ENCODE peak calls at places on chromosome 10, in seven cellular contexts. V is GM12865; O is stomach; E is DMS153; G is SW480; A is stimulated activated CD8-positive, alpha-beta memory T cell treated with anti-CD3 and anti-CD28 coated beads, Interleukin-15, amount 100 ng/mL, for 24 hours; U is gastrocnemius medialis. S is an unnamed sample.

GRCh38 chr10:12045610-12046009 is 3.0 kb upstream of the UPF2 start:
- DNase-seq in V (no peak), A (no peak), G (no peak), O (no peak), U (no peak), E (no peak), S (no peak)

GRCh38 chr10:78523453-78523852 is 489.8 kb downstream of the RPS24 start:
- DNase-seq in V (no peak), U (no peak), O (no peak), E (no peak), A (no peak), G (no peak), S (no peak)

GRCh38 chr10:88178758-88179157 is 315.3 kb downstream of the PTEN start:
- DNase-seq in E (peak), G (no peak), V (no peak), A (no peak), U (no peak), O (no peak), S (no peak)

GRCh38 chr10:3784510-3785250 is at the start of gene KLF6:
- DNase-seq in A (no peak), V (peak), O (peak), U (peak), G (no peak), E (no peak), S (peak)

GRCh38 chr10:45547207-45547606 is 125.4 kb downstream of the ZFAND4 start:
- DNase-seq in U (no peak), A (no peak), G (no peak), E (no peak), O (no peak), V (no peak), S (no peak)

GRCh38 chr10:62817763-62818425 is 1.7 kb upstream of the EGR2 start:
- DNase-seq in G (peak), U (peak), O (peak), A (no peak), E (peak), V (peak), S (peak)

GRCh38 chr10:131978366-131978765 is 3.4 kb downstream of the BNIP3 start:
- DNase-seq in O (no peak), U (no peak), G (no peak), E (no peak), A (no peak), V (no peak), S (no peak)

GRCh38 chr10:116836087-116836486 is 13.2 kb upstream of the ENO4 start:
- DNase-seq in U (no peak), V (no peak), E (no peak), A (no peak), G (no peak), O (no peak), S (no peak)

GRCh38 chr10:108836362-108836761 is 1086.9 kb downstream of the XPNPEP1 start:
- DNase-seq in A (no peak), V (no peak), O (no peak), U (no peak), E (no peak), G (no peak), S (no peak)

GRCh38 chr10:484441-484924 is 205.0 kb downstream of the DIP2C start:
- DNase-seq in O (peak), V (peak), U (no peak), A (no peak), E (no peak), G (no peak), S (peak)

GRCh38 chr10:68697106-68697505 is 23.9 kb upstream of the CCAR1 start:
- DNase-seq in O (no peak), G (no peak), U (no peak), A (no peak), E (no peak), V (no peak), S (no peak)

GRCh38 chr10:132374612-132375011 is 22.4 kb upstream of the PWWP2B start:
- DNase-seq in U (no peak), G (no peak), A (no peak), V (no peak), O (no peak), E (no peak), S (no peak)

GRCh38 chr10:103851261-103851660 is 4.1 kb downstream of the SH3PXD2A start:
- DNase-seq in E (no peak), G (no peak), V (no peak), U (no peak), O (no peak), A (no peak), S (no peak)

GRCh38 chr10:31322647-31323046 is 3.6 kb downstream of the ZEB1 start:
- DNase-seq in O (no peak), G (peak), E (peak), U (no peak), A (no peak), V (peak), S (peak)

GRCh38 chr10:121036431-121036830 is 185.3 kb downstream of the WDR11 start:
- DNase-seq in G (no peak), U (no peak), A (no peak), V (no peak), E (no peak), O (no peak), S (no peak)

GRCh38 chr10:42932735-42933453 is 144.0 kb upstream of the RET start:
- DNase-seq in G (no peak), E (peak), V (no peak), A (no peak), U (no peak), O (no peak), S (no peak)

GRCh38 chr10:5528989-5529701 is 4.4 kb downstream of the CALML3 start:
- DNase-seq in O (peak), E (no peak), G (no peak), V (no peak), A (no peak), U (no peak), S (no peak)

GRCh38 chr10:10865303-10865702 is 152.4 kb upstream of the CELF2 start:
- DNase-seq in A (no peak), U (no peak), O (no peak), E (no peak), V (no peak), G (no peak), S (no peak)

GRCh38 chr10:126123466-126123865 is 227.1 kb downstream of the FANK1 start:
- DNase-seq in A (no peak), G (no peak), O (no peak), U (no peak), E (no peak), V (no peak), S (no peak)

GRCh38 chr10:96709525-96709924 is 10.8 kb downstream of the PIK3AP1 start:
- DNase-seq in A (no peak), V (no peak), E (no peak), O (no peak), U (no peak), G (no peak), S (no peak)

GRCh38 chr10:81876253-81876731 is 1.3 kb downstream of the NRG3 start:
- DNase-seq in V (no peak), E (no peak), O (no peak), G (no peak), A (no peak), U (no peak), S (no peak)

GRCh38 chr10:71756441-71757191 is 16.7 kb downstream of the VSIR start:
- DNase-seq in U (no peak), G (no peak), E (no peak), V (no peak), O (no peak), A (no peak), S (no peak)

GRCh38 chr10:121947931-121948330 is 20.1 kb upstream of the ATE1 start:
- DNase-seq in V (no peak), E (no peak), G (no peak), A (no peak), U (no peak), O (no peak), S (no peak)

GRCh38 chr10:64080071-64080470 is 558.9 kb downstream of the REEP3 start:
- DNase-seq in O (no peak), G (no peak), V (no peak), U (no peak), E (no peak), A (no peak), S (no peak)

GRCh38 chr10:86511027-86511865 is 10.3 kb downstream of the WAPL start:
- DNase-seq in U (no peak), G (no peak), E (no peak), A (no peak), O (no peak), V (no peak), S (no peak)

GRCh38 chr10:103636492-103636891 is 143.0 kb downstream of the NEURL1 start:
- DNase-seq in V (no peak), G (no peak), A (no peak), O (no peak), U (no peak), E (no peak), S (no peak)

GRCh38 chr10:30737931-30738391 is 108.4 kb upstream of the LYZL2 start:
- DNase-seq in A (no peak), O (no peak), V (peak), U (no peak), E (no peak), G (no peak), S (no peak)

GRCh38 chr10:10053051-10053450 is 964.6 kb upstream of the CELF2 start:
- DNase-seq in G (no peak), U (no peak), V (peak), E (no peak), A (no peak), O (no peak), S (no peak)

GRCh38 chr10:129765664-129766550 is 198.2 kb downstream of the EBF3 start:
- DNase-seq in V (no peak), U (no peak), G (no peak), E (no peak), A (no peak), O (peak), S (no peak)

GRCh38 chr10:44030132-44030531 is 354.8 kb downstream of the CXCL12 start:
- DNase-seq in V (peak), G (no peak), O (no peak), E (no peak), A (no peak), U (no peak), S (peak)

GRCh38 chr10:124542336-124542735 is 80.7 kb downstream of the LHPP start:
- DNase-seq in O (no peak), V (no peak), E (no peak), A (no peak), G (no peak), U (no peak), S (no peak)

GRCh38 chr10:71597821-71598498 is 121.6 kb downstream of the C10orf105 start:
- DNase-seq in A (no peak), G (peak), O (no peak), V (peak), U (peak), E (no peak), S (peak)

S was measured in OCI-M1.